ENCODE peak calls at places on chromosomes 1 and 21, in four cellular contexts. One of them, this sample, is unnamed.

GRCh38 chr1:11487196-11487751 is 8.3 kb downstream of the DISP3 start:
- DNase-seq in cardiac muscle cell: no peak
- DNase-seq in mucosa of descending colon: no peak
- DNase-seq in upper lobe of left lung: no peak
- DNase-seq in this sample: no peak

GRCh38 chr1:177122869-177123268 is 41.6 kb downstream of the ASTN1 start:
- DNase-seq in mucosa of descending colon: no peak
- DNase-seq in upper lobe of left lung: no peak
- DNase-seq in cardiac muscle cell: no peak
- DNase-seq in this sample: no peak

GRCh38 chr1:206575165-206575893 is 36.9 kb downstream of the EIF2D start:
- DNase-seq in mucosa of descending colon: no peak
- DNase-seq in cardiac muscle cell: peak; percentile 58
- DNase-seq in upper lobe of left lung: no peak
- DNase-seq in this sample: peak; percentile 82

GRCh38 chr1:81682490-81682889 is 118.2 kb upstream of the ADGRL2 start:
- DNase-seq in cardiac muscle cell: peak; percentile 30
- DNase-seq in mucosa of descending colon: no peak
- DNase-seq in upper lobe of left lung: no peak
- DNase-seq in this sample: peak; percentile 72

GRCh38 chr1:232040260-232040659 is 413.7 kb downstream of the DISC1 start:
- DNase-seq in cardiac muscle cell: no peak
- DNase-seq in upper lobe of left lung: no peak
- DNase-seq in mucosa of descending colon: no peak
- DNase-seq in this sample: no peak

GRCh38 chr1:65002508-65003315 is 36.4 kb upstream of the JAK1 start:
- DNase-seq in cardiac muscle cell: peak; percentile 70
- DNase-seq in upper lobe of left lung: peak; percentile 96
- DNase-seq in mucosa of descending colon: peak; percentile 78
- DNase-seq in this sample: peak; percentile 15

GRCh38 chr1:119285482-119285881 is 83.1 kb upstream of the HAO2 start:
- DNase-seq in upper lobe of left lung: no peak
- DNase-seq in cardiac muscle cell: no peak
- DNase-seq in mucosa of descending colon: no peak
- DNase-seq in this sample: no peak

GRCh38 chr1:25711555-25712298 is 88.3 kb upstream of the SELENON start:
- DNase-seq in mucosa of descending colon: peak; percentile 57
- DNase-seq in cardiac muscle cell: no peak
- DNase-seq in upper lobe of left lung: peak; percentile 84
- DNase-seq in this sample: no peak

GRCh38 chr1:61812916-61813315 is 70.6 kb downstream of the PATJ start:
- DNase-seq in upper lobe of left lung: no peak
- DNase-seq in mucosa of descending colon: no peak
- DNase-seq in cardiac muscle cell: no peak
- DNase-seq in this sample: no peak

DNA sequence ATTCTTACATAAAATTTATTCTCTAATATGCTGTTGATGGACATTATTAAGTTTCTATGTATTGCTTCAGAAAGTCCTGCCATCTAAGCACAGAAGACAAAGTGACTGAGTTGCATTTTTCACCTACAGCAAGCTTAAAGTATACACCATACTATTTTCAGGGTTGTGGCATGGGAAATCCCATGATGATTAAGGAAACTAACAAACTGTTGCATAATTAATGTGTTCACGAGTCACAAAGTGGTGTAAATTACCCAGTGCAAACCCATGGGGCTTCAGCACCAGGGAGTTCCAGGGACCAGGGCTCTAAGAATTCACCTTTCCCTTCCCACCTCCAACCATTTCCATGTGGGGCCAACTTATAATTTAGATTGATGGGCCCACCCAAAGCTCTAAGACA is 81.9 kb upstream of the NR5A2 start:
- DNase-seq in upper lobe of left lung: no peak
- DNase-seq in mucosa of descending colon: no peak
- DNase-seq in cardiac muscle cell: no peak
- DNase-seq in this sample: no peak
- H3K4me1 ChIP-seq in upper lobe of left lung: no peaks in the 10 kb centered on the region
- H3K4me1 ChIP-seq in mucosa of descending colon: no peaks in the 10 kb centered on the region
- H3K4me1 ChIP-seq in cardiac muscle cell: no peaks in the 10 kb centered on the region
- H3K4me1 ChIP-seq in this sample: peaks cover 12% of the 10 kb centered on the region

GRCh38 chr1:222461941-222462340 is 86.0 kb downstream of the HHIPL2 start:
- DNase-seq in mucosa of descending colon: no peak
- DNase-seq in upper lobe of left lung: no peak
- DNase-seq in cardiac muscle cell: no peak
- DNase-seq in this sample: no peak
- H3K4me1 ChIP-seq in mucosa of descending colon: peaks cover 11% of the 10 kb centered on the region
- H3K4me1 ChIP-seq in upper lobe of left lung: peaks cover 9% of the 10 kb centered on the region
- H3K4me1 ChIP-seq in cardiac muscle cell: peaks cover 3% of the 10 kb centered on the region
- H3K4me1 ChIP-seq in this sample: peaks cover 3% of the 10 kb centered on the region

GRCh38 chr1:17551755-17552234 is 12.3 kb downstream of the ARHGEF10L start:
- DNase-seq in upper lobe of left lung: no peak
- DNase-seq in cardiac muscle cell: no peak
- DNase-seq in mucosa of descending colon: peak; percentile 50
- DNase-seq in this sample: no peak

GRCh38 chr1:17558541-17558940 is 19.0 kb downstream of the ARHGEF10L start:
- DNase-seq in upper lobe of left lung: no peak
- DNase-seq in mucosa of descending colon: no peak
- DNase-seq in cardiac muscle cell: no peak
- DNase-seq in this sample: no peak

GRCh38 chr1:17557986-17558385 is 18.5 kb downstream of the ARHGEF10L start:
- DNase-seq in mucosa of descending colon: no peak
- DNase-seq in upper lobe of left lung: no peak
- DNase-seq in cardiac muscle cell: no peak
- DNase-seq in this sample: no peak

GRCh38 chr1:17553970-17554369 is 14.5 kb downstream of the ARHGEF10L start:
- DNase-seq in mucosa of descending colon: no peak
- DNase-seq in cardiac muscle cell: no peak
- DNase-seq in upper lobe of left lung: no peak
- DNase-seq in this sample: no peak

GRCh38 chr1:17554966-17555365 is 15.5 kb downstream of the ARHGEF10L start:
- DNase-seq in upper lobe of left lung: no peak
- DNase-seq in mucosa of descending colon: no peak
- DNase-seq in cardiac muscle cell: no peak
- DNase-seq in this sample: no peak
- H3K4me1 ChIP-seq in upper lobe of left lung: peaks cover 7% of the 10 kb centered on the region
- H3K4me1 ChIP-seq in mucosa of descending colon: peaks cover 35% of the 10 kb centered on the region
- H3K4me1 ChIP-seq in cardiac muscle cell: no peaks in the 10 kb centered on the region
- H3K4me1 ChIP-seq in this sample: no peaks in the 10 kb centered on the region

GRCh38 chr21:46108827-46109226 is 10.9 kb downstream of the COL6A2 start:
- DNase-seq in upper lobe of left lung: no peak
- DNase-seq in mucosa of descending colon: peak; percentile 2
- DNase-seq in cardiac muscle cell: no peak
- DNase-seq in this sample: no peak
- H3K4me1 ChIP-seq in upper lobe of left lung: no peaks in the 10 kb centered on the region
- H3K4me1 ChIP-seq in mucosa of descending colon: no peaks in the 10 kb centered on the region
- H3K4me1 ChIP-seq in cardiac muscle cell: no peaks in the 10 kb centered on the region
- H3K4me1 ChIP-seq in this sample: peaks cover 9% of the 10 kb centered on the region

DNA sequence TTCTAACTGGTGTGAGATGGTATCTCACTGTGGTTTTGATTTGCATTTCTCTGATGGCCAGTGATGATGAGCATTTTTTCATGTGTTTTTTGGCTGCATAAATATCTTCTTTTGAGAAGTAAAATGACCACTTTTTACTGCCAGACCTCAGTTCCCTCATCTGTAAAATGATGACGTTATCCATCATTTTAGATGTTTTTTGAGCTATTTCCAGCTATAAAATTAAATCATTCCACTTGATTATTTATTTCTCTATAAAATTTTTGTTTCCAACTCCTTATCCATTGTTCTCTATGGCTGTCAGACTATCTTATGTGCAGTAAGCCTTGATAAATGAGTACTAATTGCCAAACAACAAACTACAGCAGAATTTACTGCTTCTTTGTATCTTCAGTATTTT is 33.2 kb downstream of the RGS5 start:
- DNase-seq in mucosa of descending colon: no peak
- DNase-seq in upper lobe of left lung: no peak
- DNase-seq in cardiac muscle cell: no peak
- DNase-seq in this sample: no peak
- H3K4me1 ChIP-seq in mucosa of descending colon: no peaks in the 10 kb centered on the region
- H3K4me1 ChIP-seq in upper lobe of left lung: peaks cover 16% of the 10 kb centered on the region
- H3K4me1 ChIP-seq in cardiac muscle cell: no peaks in the 10 kb centered on the region
- H3K4me1 ChIP-seq in this sample: no peaks in the 10 kb centered on the region

GRCh38 chr21:16116067-16116466 is 386.3 kb downstream of the USP25 start:
- DNase-seq in upper lobe of left lung: no peak
- DNase-seq in cardiac muscle cell: no peak
- DNase-seq in mucosa of descending colon: no peak
- DNase-seq in this sample: no peak
- H3K4me1 ChIP-seq in upper lobe of left lung: no peaks in the 10 kb centered on the region
- H3K4me1 ChIP-seq in cardiac muscle cell: peaks cover 22% of the 10 kb centered on the region
- H3K4me1 ChIP-seq in mucosa of descending colon: no peaks in the 10 kb centered on the region
- H3K4me1 ChIP-seq in this sample: peaks cover 8% of the 10 kb centered on the region

This sample was measured in HAP-1.